ENCODE peak calls at places on chromosomes 11 and 22, in four cellular contexts. F is renal cortical epithelial cell, Y is kidney glomerular epithelial cell, D is right lobe of liver. N is an unnamed sample.

GRCh38 chr11:80733776-80734175 is 1292.9 kb upstream of the TENM4 start:
- DNase-seq in Y (no peak), D (no peak), F (no peak), N (no peak)

GRCh38 chr22:22458896-22459588 is 49.5 kb downstream of the ZNF280B start:
- DNase-seq in Y (no peak), F (no peak), D (no peak), N (peak; percentile 23)

GRCh38 chr11:72745925-72746550 is 6.2 kb downstream of the ARAP1 start:
- DNase-seq in D (no peak), Y (no peak), F (no peak), N (no peak)

GRCh38 chr22:31952459-31952858 is 8.1 kb downstream of the YWHAH start:
- DNase-seq in Y (peak; percentile 75), F (peak; percentile 84), D (no peak), N (peak; percentile 54)

GRCh38 chr11:78740175-78741161 is 165.8 kb upstream of the NARS2 start:
- DNase-seq in Y (no peak), D (no peak), F (no peak), N (no peak)

GRCh38 chr11:86174101-86175046 is 70.2 kb upstream of the EED start:
- DNase-seq in F (peak; percentile 99), D (peak; percentile 82), Y (peak; percentile 99), N (peak; percentile 94)

GRCh38 chr11:79352304-79352703 is 88.5 kb downstream of the TENM4 start:
- DNase-seq in F (peak; percentile 38), D (no peak), Y (no peak), N (peak; percentile 21)

GRCh38 chr11:64762916-64763803 is 3.4 kb upstream of the PYGM start:
- DNase-seq in D (no peak), F (peak; percentile 91), Y (peak; percentile 86), N (peak; percentile 83)

GRCh38 chr22:42344391-42344861 is 74.0 kb upstream of the TCF20 start:
- DNase-seq in F (no peak), Y (no peak), D (no peak), N (no peak)

GRCh38 chr11:86370922-86371614 is 3.6 kb upstream of the CCDC81 start:
- DNase-seq in D (no peak), Y (no peak), F (peak; percentile 53), N (no peak)

N was measured in Caki2.